ENCODE peak calls at places on chromosomes 13 and 19, in four cellular contexts. Y, M, W and J are unnamed samples.

GRCh38 chr19:1497578-1498235 is 6.7 kb downstream of the REEP6 start:
- DNase-seq in Y (no peak), M (no peak), W (no peak), J (no peak)

GRCh38 chr13:97849305-97849704 is 104.2 kb upstream of the IPO5 start:
- DNase-seq in Y (peak), M (no peak), W (no peak), J (no peak)

GRCh38 chr19:375395-376110 is 31.0 kb upstream of the MIER2 start:
- DNase-seq in Y (no peak), M (no peak), W (no peak), J (peak)

GRCh38 chr19:4606921-4607678 is 32.2 kb upstream of the TNFAIP8L1 start:
- DNase-seq in Y (peak), M (no peak), W (no peak), J (no peak)

GRCh38 chr19:1908364-1908678 is 3.1 kb downstream of the ADAT3 start:
- DNase-seq in Y (no peak), M (no peak), W (no peak), J (no peak)

GRCh38 chr19:54654447-54655321 is 8.1 kb upstream of the LILRB4 start:
- DNase-seq in Y (peak), M (no peak), W (no peak), J (no peak)

GRCh38 chr19:10114651-10115391 is 3.3 kb downstream of the P2RY11 start:
- DNase-seq in Y (peak), M (no peak), W (no peak), J (no peak)

GRCh38 chr19:19434483-19435045 is 29.1 kb downstream of the GATAD2A start:
- DNase-seq in Y (no peak), M (no peak), W (no peak), J (peak)

GRCh38 chr19:6499052-6499790 is 2.9 kb downstream of the TUBB4A start:
- DNase-seq in Y (no peak), M (no peak), W (no peak), J (no peak)

GRCh38 chr13:39144941-39145533 is 106.8 kb downstream of the NHLRC3 start:
- DNase-seq in Y (peak), M (peak), W (peak), J (peak)

GRCh38 chr19:3129112-3129511 is 6.7 kb upstream of the GNA15 start:
- DNase-seq in Y (peak), M (no peak), W (no peak), J (no peak)

GRCh38 chr13:23348270-23349126 is 85.0 kb downstream of the SACS start:
- DNase-seq in Y (peak), M (no peak), W (no peak), J (no peak)

GRCh38 chr19:51651216-51651846 is 4.7 kb upstream of the SIGLEC14 start:
- DNase-seq in Y (no peak), M (no peak), W (peak), J (no peak)

GRCh38 chr13:56166864-56167263 is 973.9 kb upstream of the PRR20A start:
- DNase-seq in Y (peak), M (no peak), W (no peak), J (no peak)

GRCh38 chr13:111140562-111141105 is 25.5 kb downstream of the ARHGEF7 start:
- DNase-seq in Y (no peak), M (no peak), W (no peak), J (no peak)

GRCh38 chr19:56639217-56639616 is 3.7 kb upstream of the SMIM17 start:
- DNase-seq in Y (peak), M (no peak), W (no peak), J (no peak)

GRCh38 chr13:23794267-23795161 is 94.7 kb downstream of the MIPEP start:
- DNase-seq in Y (no peak), M (no peak), W (no peak), J (no peak)

GRCh38 chr13:50912851-50913250 is 3.3 kb downstream of the RNASEH2B start:
- DNase-seq in Y (no peak), M (no peak), W (no peak), J (no peak)

GRCh38 chr13:50909605-50910482 is at the start of gene RNASEH2B:
- DNase-seq in Y (peak), M (peak), W (peak), J (peak)

GRCh38 chr13:50911937-50912624 is 2.5 kb downstream of the RNASEH2B start:
- DNase-seq in Y (peak), M (peak), W (peak), J (peak)

GRCh38 chr13:50910483-50910805 is 853 bp downstream of the RNASEH2B start:
- DNase-seq in Y (peak), M (no peak), W (peak), J (peak)

GRCh38 chr13:50911051-50911690 is 1.6 kb downstream of the RNASEH2B start:
- DNase-seq in Y (no peak), M (no peak), W (no peak), J (no peak)
- H3K27ac ChIP-seq in Y (peak), M (peak), W (peak), J (peak)

GRCh38 chr13:51674276-51674675 is 90.0 kb downstream of the WDFY2 start:
- DNase-seq in Y (peak), M (peak), W (peak), J (no peak)
- TF ChIP-seq POLR2AphosphoS5 in Y (no peak), M (peak), W (peak), J (no peak)

GRCh38 chr13:60922526-60923231 is 493.0 kb downstream of the PCDH20 start:
- DNase-seq in Y (no peak), M (no peak), W (no peak), J (no peak)
- H3K4me3 ChIP-seq in Y (no peak), M (no peak), W (no peak), J (no peak)

GRCh38 chr13:94535231-94535630 is 55.7 kb upstream of the DCT start:
- DNase-seq in Y (no peak), M (no peak), W (no peak), J (no peak)
- H3K27ac ChIP-seq in Y (no peak), M (no peak), W (no peak), J (no peak)

GRCh38 chr19:38395381-38396127 is 7.1 kb downstream of the SPRED3 start:
- DNase-seq in Y (peak), M (no peak), W (no peak), J (no peak)
- TF ChIP-seq POLR2AphosphoS5 in Y (no peak), M (no peak), W (no peak), J (no peak)

DNA sequence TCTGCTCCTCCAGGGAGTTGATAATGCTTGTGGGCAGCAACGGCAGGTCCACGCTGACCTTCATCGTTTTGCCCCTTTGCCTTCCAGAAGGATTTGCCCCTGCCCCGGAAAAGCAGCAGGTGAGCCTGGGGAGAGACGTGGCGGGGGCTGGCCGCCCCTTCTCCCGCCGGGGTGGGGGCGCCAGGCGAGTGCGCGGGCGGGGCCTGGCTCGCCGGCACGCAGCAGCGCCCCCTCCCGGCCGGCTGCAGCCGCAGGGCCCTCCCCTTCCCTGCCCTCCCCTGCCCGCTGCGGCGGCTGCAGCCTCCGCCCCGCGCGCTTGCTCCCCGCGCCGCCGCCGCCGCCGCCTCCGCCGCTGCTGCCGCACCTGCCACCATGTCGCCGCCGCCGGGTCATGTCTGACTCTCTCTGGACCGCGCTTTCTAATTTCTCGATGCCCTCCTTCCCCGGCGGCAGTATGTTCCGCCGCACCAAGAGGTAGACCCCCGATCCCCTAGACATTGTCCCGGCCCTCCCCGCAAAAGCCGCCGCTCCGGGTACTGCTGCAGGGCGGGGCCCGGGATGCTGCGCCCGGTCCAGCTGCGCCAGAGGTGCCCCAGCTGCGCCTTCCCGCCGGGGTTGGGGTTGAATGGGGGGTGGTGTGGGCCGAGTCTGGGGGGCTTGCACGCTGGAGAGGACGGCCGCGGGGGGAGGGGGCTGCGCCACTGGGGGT is at the start of gene MAST1:
- DNase-seq in Y (peak), M (peak), W (peak), J (no peak)
- H3K4me3 ChIP-seq in Y (peak), M (peak), W (peak), J (peak)